ENCODE peak calls at places on chromosomes 16 and 17, in eight cellular contexts. One of them, this sample, is unnamed.

GRCh38 chr17:4205917-4206316 is 57.9 kb downstream of the ANKFY1 start:
- DNase-seq in A549: no peak
- DNase-seq in ovary: no peak
- DNase-seq in adrenal gland: no peak
- DNase-seq in heart left ventricle: no peak
- DNase-seq in prostate gland: no peak
- DNase-seq in uterus: no peak
- DNase-seq in body of pancreas: no peak
- DNase-seq in this sample: no peak

GRCh38 chr16:56019274-56019673 is 144.1 kb upstream of the CES5A start:
- DNase-seq in ovary: no peak
- DNase-seq in A549: no peak
- DNase-seq in adrenal gland: no peak
- DNase-seq in uterus: no peak
- DNase-seq in prostate gland: no peak
- DNase-seq in heart left ventricle: no peak
- DNase-seq in body of pancreas: no peak
- DNase-seq in this sample: no peak

GRCh38 chr16:52480237-52480636 is 66.7 kb downstream of the TOX3 start:
- DNase-seq in adrenal gland: no peak
- DNase-seq in A549: no peak
- DNase-seq in prostate gland: no peak
- DNase-seq in ovary: no peak
- DNase-seq in heart left ventricle: no peak
- DNase-seq in uterus: no peak
- DNase-seq in body of pancreas: no peak
- DNase-seq in this sample: no peak

GRCh38 chr17:32927201-32927723 is 691 bp upstream of the TMEM98 start:
- DNase-seq in A549: no peak
- DNase-seq in uterus: no peak
- DNase-seq in heart left ventricle: no peak
- DNase-seq in prostate gland: no peak
- DNase-seq in body of pancreas: no peak
- DNase-seq in adrenal gland: no peak
- DNase-seq in ovary: no peak
- DNase-seq in this sample: no peak

GRCh38 chr17:54277868-54278267 is 455.1 kb downstream of the KIF2B start:
- DNase-seq in adrenal gland: no peak
- DNase-seq in heart left ventricle: no peak
- DNase-seq in ovary: no peak
- DNase-seq in uterus: no peak
- DNase-seq in prostate gland: no peak
- DNase-seq in A549: no peak
- DNase-seq in body of pancreas: no peak
- DNase-seq in this sample: no peak

GRCh38 chr17:77591231-77591785 is 367.2 kb upstream of the TNRC6C start:
- DNase-seq in A549: no peak
- DNase-seq in heart left ventricle: no peak
- DNase-seq in uterus: no peak
- DNase-seq in adrenal gland: no peak
- DNase-seq in body of pancreas: no peak
- DNase-seq in ovary: no peak
- DNase-seq in prostate gland: no peak
- DNase-seq in this sample: peak; percentile 57

GRCh38 chr16:55444754-55445485 is 34.1 kb upstream of the MMP2 start:
- DNase-seq in prostate gland: no peak
- DNase-seq in body of pancreas: peak; percentile 26
- DNase-seq in A549: no peak
- DNase-seq in adrenal gland: peak; percentile 72
- DNase-seq in uterus: no peak
- DNase-seq in heart left ventricle: peak; percentile 50
- DNase-seq in ovary: no peak
- DNase-seq in this sample: no peak

GRCh38 chr16:1834096-1834495 is 7.1 kb downstream of the FAHD1 start:
- DNase-seq in A549: no peak
- DNase-seq in ovary: no peak
- DNase-seq in adrenal gland: no peak
- DNase-seq in body of pancreas: no peak
- DNase-seq in prostate gland: no peak
- DNase-seq in uterus: no peak
- DNase-seq in heart left ventricle: no peak
- DNase-seq in this sample: no peak

GRCh38 chr17:81865733-81866439 is 5.3 kb downstream of the ARHGDIA start:
- DNase-seq in adrenal gland: no peak
- DNase-seq in body of pancreas: peak; percentile 99
- DNase-seq in ovary: peak; percentile 65
- DNase-seq in heart left ventricle: no peak
- DNase-seq in A549: no peak
- DNase-seq in prostate gland: no peak
- DNase-seq in uterus: no peak
- DNase-seq in this sample: no peak

GRCh38 chr17:28488884-28489276 is 15.4 kb downstream of the SLC13A2 start:
- DNase-seq in body of pancreas: no peak
- DNase-seq in uterus: no peak
- DNase-seq in prostate gland: no peak
- DNase-seq in A549: no peak
- DNase-seq in adrenal gland: no peak
- DNase-seq in heart left ventricle: no peak
- DNase-seq in ovary: no peak
- DNase-seq in this sample: no peak

GRCh38 chr16:77540656-77541055 is 105.8 kb upstream of the ADAMTS18 start:
- DNase-seq in heart left ventricle: no peak
- DNase-seq in body of pancreas: no peak
- DNase-seq in uterus: no peak
- DNase-seq in A549: no peak
- DNase-seq in adrenal gland: no peak
- DNase-seq in prostate gland: no peak
- DNase-seq in ovary: no peak
- DNase-seq in this sample: no peak

GRCh38 chr17:42121066-42121769 is at the start of gene KAT2A:
- DNase-seq in ovary: peak; percentile 91
- DNase-seq in uterus: peak; percentile 76
- DNase-seq in body of pancreas: peak; percentile 87
- DNase-seq in A549: peak; percentile 99
- DNase-seq in adrenal gland: peak; percentile 84
- DNase-seq in heart left ventricle: peak; percentile 84
- DNase-seq in prostate gland: peak; percentile 66
- DNase-seq in this sample: peak; percentile 95

GRCh38 chr16:87060026-87060986 is 256.9 kb downstream of the C16orf95 start:
- DNase-seq in ovary: peak; percentile 47
- DNase-seq in body of pancreas: no peak
- DNase-seq in A549: no peak
- DNase-seq in heart left ventricle: no peak
- DNase-seq in adrenal gland: peak; percentile 25
- DNase-seq in prostate gland: no peak
- DNase-seq in uterus: no peak
- DNase-seq in this sample: no peak

GRCh38 chr17:45942284-45942683 is 47.9 kb downstream of the MAPT start:
- DNase-seq in ovary: peak; percentile 54
- DNase-seq in body of pancreas: peak; percentile 56
- DNase-seq in adrenal gland: peak; percentile 58
- DNase-seq in uterus: peak; percentile 36
- DNase-seq in prostate gland: peak; percentile 41
- DNase-seq in heart left ventricle: peak; percentile 93
- DNase-seq in A549: no peak
- DNase-seq in this sample: no peak

GRCh38 chr17:16314189-16314588 is 39.1 kb downstream of the CENPV start:
- DNase-seq in heart left ventricle: no peak
- DNase-seq in prostate gland: no peak
- DNase-seq in uterus: no peak
- DNase-seq in ovary: no peak
- DNase-seq in body of pancreas: no peak
- DNase-seq in adrenal gland: no peak
- DNase-seq in A549: no peak
- DNase-seq in this sample: no peak

DNA sequence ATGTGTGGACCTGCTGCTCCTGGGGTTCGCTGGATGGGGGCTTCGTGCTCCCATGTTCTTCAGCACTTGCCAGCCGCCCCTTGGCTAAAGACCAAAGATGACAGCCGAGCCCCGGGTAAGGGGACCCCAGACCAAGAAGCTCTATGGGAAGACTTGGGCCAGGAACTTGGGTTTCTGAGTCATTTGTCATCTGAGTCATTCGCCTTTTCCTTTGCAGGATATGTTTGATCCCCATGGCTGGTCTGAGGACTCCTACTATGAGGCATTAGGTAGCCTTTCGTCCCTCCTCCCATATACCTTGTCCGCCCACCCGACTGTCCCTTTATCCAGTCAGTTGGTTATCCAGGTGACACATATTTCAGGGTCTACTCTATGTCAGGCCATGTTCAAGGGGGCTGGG is 17.7 kb upstream of the ITGB4 start:
- DNase-seq in body of pancreas: no peak
- DNase-seq in A549: no peak
- DNase-seq in prostate gland: no peak
- DNase-seq in ovary: no peak
- DNase-seq in adrenal gland: no peak
- DNase-seq in uterus: no peak
- DNase-seq in heart left ventricle: no peak
- DNase-seq in this sample: no peak
- H3K27ac ChIP-seq in body of pancreas: no peak overlapping the region
- H3K27ac ChIP-seq in A549: peak overlapping the region; percentile 93
- H3K27ac ChIP-seq in prostate gland: no peak overlapping the region
- H3K27ac ChIP-seq in ovary: no peak overlapping the region
- H3K27ac ChIP-seq in adrenal gland: no peak overlapping the region
- H3K27ac ChIP-seq in uterus: no peak overlapping the region
- H3K27ac ChIP-seq in heart left ventricle: no peak overlapping the region
- H3K27ac ChIP-seq in this sample: no peak overlapping the region

DNA sequence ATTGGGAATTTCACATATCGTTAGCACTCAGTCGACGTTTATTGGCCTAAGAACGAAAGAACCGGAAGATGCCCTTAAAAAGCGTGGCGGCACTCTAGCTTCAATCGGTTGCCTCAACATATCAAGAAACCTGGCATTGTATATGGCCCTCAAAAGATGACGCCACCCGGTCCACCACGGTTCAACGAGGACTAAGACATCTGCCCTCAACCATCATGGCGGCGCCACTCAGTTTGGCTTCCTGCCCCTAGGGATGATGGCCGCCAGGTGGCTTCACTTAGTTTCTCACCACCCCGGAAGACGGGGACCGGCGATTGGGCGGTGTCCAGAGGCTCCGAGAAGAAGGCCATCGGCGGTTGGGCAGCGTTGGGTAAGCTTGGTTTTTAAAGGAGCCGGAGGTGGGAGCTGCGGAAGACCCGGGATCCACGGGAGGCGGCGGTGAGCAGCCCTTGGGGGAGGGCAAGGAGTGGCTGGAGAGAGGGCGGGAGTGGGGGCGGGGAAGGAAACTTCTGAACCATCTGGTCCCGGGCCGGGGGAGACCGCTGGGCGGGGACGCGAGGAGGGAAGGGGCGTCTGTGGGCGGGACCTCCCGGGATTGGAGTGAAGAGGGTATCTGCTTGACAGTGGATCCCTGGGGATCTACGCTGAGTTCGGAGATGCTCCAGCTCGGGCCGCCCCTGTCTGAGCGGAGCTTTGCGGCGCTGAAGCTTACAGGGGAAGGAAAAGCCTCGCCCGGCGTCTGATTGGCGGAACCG is at the start of gene PRR14:
- DNase-seq in A549: peak; percentile 92
- DNase-seq in heart left ventricle: peak; percentile 100
- DNase-seq in body of pancreas: peak; percentile 99
- DNase-seq in adrenal gland: peak; percentile 99
- DNase-seq in prostate gland: peak; percentile 100
- DNase-seq in uterus: peak; percentile 100
- DNase-seq in ovary: peak; percentile 100
- DNase-seq in this sample: peak; percentile 100
- TF ChIP-seq POLR2A in A549: no peak
- TF ChIP-seq POLR2A in heart left ventricle: peak; percentile 32
- TF ChIP-seq POLR2A in body of pancreas: peak; percentile 71
- TF ChIP-seq POLR2A in adrenal gland: peak; percentile 71
- TF ChIP-seq POLR2A in prostate gland: peak; percentile 22
- TF ChIP-seq POLR2A in uterus: peak; percentile 31
- TF ChIP-seq POLR2A in ovary: peak; percentile 41
- TF ChIP-seq POLR2A in this sample: peak; percentile 35

GRCh38 chr16:17776465-17776864 is 305.7 kb upstream of the XYLT1 start:
- DNase-seq in uterus: no peak
- DNase-seq in prostate gland: no peak
- DNase-seq in heart left ventricle: no peak
- DNase-seq in A549: no peak
- DNase-seq in ovary: no peak
- DNase-seq in body of pancreas: no peak
- DNase-seq in adrenal gland: no peak
- DNase-seq in this sample: no peak
- H3K4me3 ChIP-seq in uterus: no peak overlapping the region
- H3K4me3 ChIP-seq in prostate gland: no peak overlapping the region
- H3K4me3 ChIP-seq in heart left ventricle: no peak overlapping the region
- H3K4me3 ChIP-seq in A549: no peak overlapping the region
- H3K4me3 ChIP-seq in ovary: no peak overlapping the region
- H3K4me3 ChIP-seq in body of pancreas: no peak overlapping the region
- H3K4me3 ChIP-seq in adrenal gland: no peak overlapping the region
- H3K4me3 ChIP-seq in this sample: no peak overlapping the region

DNA sequence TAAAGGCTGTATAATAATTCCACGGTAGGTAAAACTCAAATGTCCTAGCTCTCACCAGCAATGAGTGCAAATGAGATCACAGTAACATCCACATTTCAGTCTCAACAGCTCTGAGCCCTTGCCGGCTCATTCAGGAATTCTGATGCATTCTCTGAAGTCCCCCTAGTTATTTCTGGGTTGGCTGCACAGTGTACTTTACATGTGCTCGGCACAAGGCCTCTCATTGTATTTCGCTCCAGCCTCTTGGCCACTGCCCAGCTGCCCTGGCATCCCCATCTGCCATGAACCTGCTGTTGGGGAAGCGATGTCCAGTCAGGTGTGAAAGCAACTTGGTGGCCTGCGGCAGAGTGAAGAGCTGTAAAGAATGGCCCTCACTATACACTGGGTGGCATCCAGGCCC is 14.3 kb downstream of the PRCD start:
- DNase-seq in adrenal gland: no peak
- DNase-seq in heart left ventricle: peak; percentile 49
- DNase-seq in ovary: no peak
- DNase-seq in prostate gland: no peak
- DNase-seq in A549: no peak
- DNase-seq in body of pancreas: peak; percentile 75
- DNase-seq in uterus: no peak
- DNase-seq in this sample: no peak
- H3K27ac ChIP-seq in adrenal gland: no peak overlapping the region
- H3K27ac ChIP-seq in heart left ventricle: peak overlapping the region; percentile 50
- H3K27ac ChIP-seq in ovary: no peak overlapping the region
- H3K27ac ChIP-seq in prostate gland: no peak overlapping the region
- H3K27ac ChIP-seq in A549: no peak overlapping the region
- H3K27ac ChIP-seq in body of pancreas: peak overlapping the region; percentile 60
- H3K27ac ChIP-seq in uterus: no peak overlapping the region
- H3K27ac ChIP-seq in this sample: no peak overlapping the region

This sample was measured in spleen.